ENCODE peak calls at places on chromosomes 1 and 21, in nine cellular contexts. R is Peyer's patch, O is sigmoid colon, I is SK-N-SH, K is neural progenitor cell, L is neuronal stem cell, B is IMR-90, T is tibial artery, D is cardiac muscle cell. N is an unnamed sample.

GRCh38 chr1:98903261-98903660 is 101.4 kb downstream of the PLPPR5 start:
- DNase-seq in R (no peak), O (no peak), I (no peak), K (no peak), L (no peak), B (peak; percentile 88), T (no peak), D (peak; percentile 83), N (no peak)

GRCh38 chr1:8284167-8284566 is 33.7 kb upstream of the SLC45A1 start:
- DNase-seq in R (no peak), O (no peak), I (no peak), K (no peak), L (no peak), B (peak; percentile 72), T (no peak), D (peak; percentile 53), N (no peak)

GRCh38 chr1:28099050-28099769 is 10.8 kb upstream of the EYA3 start:
- DNase-seq in R (no peak), O (no peak), I (no peak), K (no peak), L (no peak), B (peak; percentile 26), T (no peak), D (no peak), N (no peak)

GRCh38 chr1:174535207-174535606 is 87.4 kb downstream of the GPR52 start:
- DNase-seq in R (no peak), O (no peak), I (no peak), K (no peak), L (no peak), B (peak; percentile 56), T (no peak), D (no peak), N (no peak)

GRCh38 chr1:94986783-94987182 is 59.9 kb upstream of the CNN3 start:
- DNase-seq in R (no peak), O (no peak), I (no peak), K (no peak), L (no peak), B (peak; percentile 84), T (no peak), D (no peak), N (no peak)

GRCh38 chr1:172457479-172458130 is 13.7 kb upstream of the PIGC start:
- DNase-seq in R (no peak), O (no peak), I (no peak), K (no peak), L (no peak), B (no peak), T (no peak), D (no peak), N (no peak)

GRCh38 chr1:56437959-56438358 is 141.4 kb downstream of the PLPP3 start:
- DNase-seq in R (no peak), O (no peak), I (no peak), K (no peak), L (no peak), B (peak; percentile 38), T (no peak), D (no peak), N (no peak)

GRCh38 chr1:232962761-232963357 is 12.4 kb downstream of the NTPCR start:
- DNase-seq in R (no peak), O (no peak), I (no peak), K (no peak), L (no peak), B (peak; percentile 62), T (no peak), D (peak; percentile 61), N (no peak)

GRCh38 chr21:45082715-45083114 is 8.3 kb downstream of the ADARB1 start:
- DNase-seq in R (no peak), O (no peak), I (no peak), K (no peak), L (no peak), B (no peak), T (no peak), D (no peak), N (no peak)

GRCh38 chr1:100714599-100714998 is 4.9 kb upstream of the VCAM1 start:
- DNase-seq in R (no peak), O (no peak), I (no peak), K (no peak), L (no peak), B (no peak), T (no peak), D (no peak), N (no peak)

GRCh38 chr1:51768971-51769601 is 109.4 kb downstream of the NRDC start:
- DNase-seq in R (no peak), O (no peak), I (peak; percentile 58), K (peak; percentile 68), L (peak; percentile 14), B (peak; percentile 80), T (no peak), D (peak; percentile 81), N (no peak)

GRCh38 chr1:2966435-2966834 is 54.8 kb upstream of the ACTRT2 start:
- DNase-seq in R (no peak), O (peak; percentile 30), I (no peak), K (no peak), L (no peak), B (no peak), T (peak; percentile 47), D (no peak), N (no peak)

GRCh38 chr1:8540266-8540926 is 222.5 kb downstream of the SLC45A1 start:
- DNase-seq in R (no peak), O (no peak), I (no peak), K (no peak), L (no peak), B (peak; percentile 87), T (no peak), D (peak; percentile 52), N (no peak)

GRCh38 chr1:147292635-147293251 is 50.3 kb downstream of the CHD1L start:
- DNase-seq in R (no peak), O (no peak), I (no peak), K (no peak), L (no peak), B (peak; percentile 99), T (peak; percentile 64), D (peak; percentile 71), N (no peak)

GRCh38 chr1:105865546-105865945 is 1190.9 kb upstream of the PRMT6 start:
- DNase-seq in R (no peak), O (no peak), I (no peak), K (no peak), L (no peak), B (no peak), T (no peak), D (no peak), N (no peak)

GRCh38 chr1:46436844-46437243 is 42.7 kb downstream of the FAAH start:
- DNase-seq in R (no peak), O (no peak), I (no peak), K (no peak), L (no peak), B (no peak), T (no peak), D (no peak), N (no peak)

GRCh38 chr1:219339466-219339865 is 165.8 kb downstream of the LYPLAL1 start:
- DNase-seq in R (no peak), O (no peak), I (no peak), K (no peak), L (no peak), B (peak; percentile 65), T (no peak), D (no peak), N (no peak)

GRCh38 chr1:115807723-115808122 is 33.2 kb downstream of the NHLH2 start:
- DNase-seq in R (peak; percentile 37), O (no peak), I (peak; percentile 51), K (peak; percentile 88), L (peak; percentile 59), B (peak; percentile 66), T (no peak), D (peak; percentile 87), N (peak; percentile 31)

GRCh38 chr1:202049129-202049528 is 38.7 kb downstream of the ELF3 start:
- DNase-seq in R (no peak), O (no peak), I (no peak), K (no peak), L (no peak), B (no peak), T (no peak), D (peak; percentile 23), N (no peak)

GRCh38 chr1:202046227-202046626 is 35.8 kb downstream of the ELF3 start:
- DNase-seq in R (no peak), O (no peak), I (no peak), K (no peak), L (no peak), B (no peak), T (no peak), D (no peak), N (no peak)

GRCh38 chr1:202047977-202048376 is 37.6 kb downstream of the ELF3 start:
- DNase-seq in R (no peak), O (no peak), I (no peak), K (no peak), L (no peak), B (no peak), T (no peak), D (no peak), N (no peak)

GRCh38 chr1:202046748-202047708 is 36.6 kb downstream of the ELF3 start:
- DNase-seq in R (no peak), O (no peak), I (no peak), K (no peak), L (no peak), B (no peak), T (no peak), D (no peak), N (no peak)

GRCh38 chr1:202045699-202046098 is 35.3 kb downstream of the ELF3 start:
- DNase-seq in R (no peak), O (no peak), I (no peak), K (no peak), L (no peak), B (no peak), T (no peak), D (no peak), N (no peak)
- H3K27ac ChIP-seq in R (no peak overlapping the region), O (no peak overlapping the region), I (no peak overlapping the region), K (no peak overlapping the region), L (no peak overlapping the region), B (no peak overlapping the region), T (no peak overlapping the region), D (no peak overlapping the region), N (no peak overlapping the region)

GRCh38 chr1:11860586-11860985 is 1.8 kb upstream of the NPPB start:
- DNase-seq in R (no peak), O (no peak), I (no peak), K (no peak), L (no peak), B (no peak), T (no peak), D (no peak), N (no peak)
- H3K27me3 ChIP-seq in R (no peaks in the 10 kb centered on the region), O (peaks cover 56% of the 10 kb centered on the region), I (peaks cover 10% of the 10 kb centered on the region), K (peaks cover 68% of the 10 kb centered on the region), L (peaks cover 17% of the 10 kb centered on the region), B (peaks cover 28% of the 10 kb centered on the region), T (peaks cover 66% of the 10 kb centered on the region), D (peaks cover 39% of the 10 kb centered on the region), N (peaks cover 24% of the 10 kb centered on the region)

GRCh38 chr1:66281808-66282207 is 252.1 kb upstream of the SGIP1 start:
- DNase-seq in R (no peak), O (no peak), I (no peak), K (no peak), L (no peak), B (no peak), T (no peak), D (no peak), N (no peak)
- H3K4me3 ChIP-seq in R (no peak overlapping the region), O (no peak overlapping the region), I (no peak overlapping the region), K (no peak overlapping the region), L (no peak overlapping the region), B (no peak overlapping the region), T (no peak overlapping the region), D (no peak overlapping the region), N (no peak overlapping the region)

DNA sequence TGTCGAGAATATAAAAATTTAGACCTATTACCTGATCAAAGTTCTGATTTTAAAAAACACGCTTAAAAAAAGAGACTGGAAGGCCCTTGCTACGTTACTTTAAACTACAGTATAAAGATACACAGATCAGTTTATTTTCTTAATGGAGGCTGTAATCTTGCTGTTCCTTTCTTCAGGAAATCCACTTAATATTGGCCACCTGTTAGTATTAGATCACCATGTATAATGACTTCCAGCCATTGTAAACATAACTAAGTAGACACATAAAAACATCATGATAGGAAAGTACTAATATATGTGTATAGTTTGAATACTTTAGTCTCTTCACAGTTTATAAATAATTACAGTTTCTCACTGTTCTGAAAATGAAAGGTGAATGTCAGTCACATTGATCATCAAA is 68.6 kb downstream of the ADGRL2 start:
- DNase-seq in R (no peak), O (no peak), I (no peak), K (no peak), L (no peak), B (peak; percentile 12), T (no peak), D (no peak), N (no peak)
- H3K27ac ChIP-seq in R (no peak overlapping the region), O (no peak overlapping the region), I (no peak overlapping the region), K (no peak overlapping the region), L (no peak overlapping the region), B (no peak overlapping the region), T (no peak overlapping the region), D (no peak overlapping the region), N (no peak overlapping the region)